ENCODE peak calls at places on chromosomes 3 and 15, in four cellular contexts. W is uterus, O is HCT116, D is cardiac muscle cell. F is an unnamed sample. For H3K36me3, the result is how much of the 10 kb centered on the place peaks cover.

GRCh38 chr3:50655009-50655830 is 19.5 kb upstream of the DOCK3 start:
- DNase-seq in W (no peak), O (no peak), D (no peak), F (no peak)

GRCh38 chr3:169147246-169148008 is 516.1 kb downstream of the MECOM start:
- DNase-seq in W (no peak), O (no peak), D (peak), F (no peak)

GRCh38 chr15:69873807-69874206 is 223.9 kb downstream of the TLE3 start:
- DNase-seq in W (no peak), O (no peak), D (no peak), F (no peak)

GRCh38 chr3:128270559-128271492 is 117.5 kb downstream of the EEFSEC start:
- DNase-seq in W (no peak), O (no peak), D (peak), F (peak)

GRCh38 chr3:66561374-66561773 is 60.6 kb upstream of the LRIG1 start:
- DNase-seq in W (no peak), O (no peak), D (no peak), F (no peak)

GRCh38 chr15:73940061-73940981 is 14.1 kb downstream of the LOXL1 start:
- DNase-seq in W (no peak), O (no peak), D (peak), F (no peak)

GRCh38 chr3:169348981-169349942 is 314.2 kb downstream of the MECOM start:
- DNase-seq in W (no peak), O (no peak), D (peak), F (no peak)

GRCh38 chr15:62786123-62786825 is 256.3 kb upstream of the TPM1 start:
- DNase-seq in W (no peak), O (no peak), D (no peak), F (no peak)

GRCh38 chr3:66675383-66675782 is 174.6 kb upstream of the LRIG1 start:
- DNase-seq in W (no peak), O (no peak), D (peak), F (no peak)

GRCh38 chr15:77186518-77187095 is 115.7 kb upstream of the TSPAN3 start:
- DNase-seq in W (no peak), O (peak), D (peak), F (no peak)

GRCh38 chr15:96418146-96418545 is 87.6 kb downstream of the NR2F2 start:
- DNase-seq in W (no peak), O (no peak), D (no peak), F (no peak)

GRCh38 chr3:196501316-196502064 is 2.1 kb downstream of the RNF168 start:
- DNase-seq in W (no peak), O (no peak), D (peak), F (no peak)

GRCh38 chr3:154334973-154335420 is 10.7 kb upstream of the DHX36 start:
- DNase-seq in W (no peak), O (no peak), D (peak), F (no peak)

GRCh38 chr3:107222927-107223326 is 154.3 kb upstream of the CCDC54 start:
- DNase-seq in W (no peak), O (no peak), D (peak), F (no peak)

GRCh38 chr15:42102646-42103235 is 8.4 kb upstream of the PLA2G4D start:
- DNase-seq in W (no peak), O (no peak), D (peak), F (no peak)

GRCh38 chr3:123071146-123071545 is 4.3 kb downstream of the PDIA5 start:
- DNase-seq in W (no peak), O (no peak), D (peak), F (no peak)

GRCh38 chr3:177451940-177452484 is 254.7 kb upstream of the TBL1XR1 start:
- DNase-seq in W (no peak), O (no peak), D (peak), F (no peak)

GRCh38 chr3:71219744-71220638 is 363.5 kb downstream of the FOXP1 start:
- DNase-seq in W (no peak), O (no peak), D (no peak), F (no peak)

GRCh38 chr15:68791431-68792283 is 29.0 kb downstream of the ANP32A start:
- DNase-seq in W (no peak), O (no peak), D (no peak), F (no peak)

GRCh38 chr15:52464478-52464877 is 64.2 kb downstream of the MYO5A start:
- DNase-seq in W (no peak), O (no peak), D (no peak), F (no peak)

GRCh38 chr3:90080988-90081387 is 973.6 kb downstream of the EPHA3 start:
- DNase-seq in W (no peak), O (no peak), D (no peak), F (no peak)

GRCh38 chr3:134449277-134449676 is 36.5 kb downstream of the ANAPC13 start:
- DNase-seq in W (peak), O (no peak), D (peak), F (no peak)

GRCh38 chr3:51304230-51304629 is 80.9 kb upstream of the MANF start:
- DNase-seq in W (no peak), O (no peak), D (no peak), F (no peak)

GRCh38 chr3:12198301-12198700 is 39.6 kb upstream of the TIMP4 start:
- DNase-seq in W (no peak), O (no peak), D (peak), F (no peak)

GRCh38 chr3:190877925-190878324 is 15.4 kb upstream of the GMNC start:
- DNase-seq in W (no peak), O (no peak), D (no peak), F (no peak)

GRCh38 chr3:197002701-197003454 is 26.7 kb downstream of the MELTF start:
- DNase-seq in W (peak), O (peak), D (peak), F (no peak)

GRCh38 chr3:30308131-30308530 is 298.3 kb upstream of the TGFBR2 start:
- DNase-seq in W (no peak), O (no peak), D (peak), F (no peak)

GRCh38 chr3:130276203-130276803 is 69.2 kb upstream of the COL6A5 start:
- DNase-seq in W (no peak), O (peak), D (peak), F (no peak)

GRCh38 chr3:35198857-35199256 is 440.5 kb upstream of the ARPP21 start:
- DNase-seq in W (no peak), O (no peak), D (no peak), F (no peak)

GRCh38 chr3:71694358-71694999 is 30.7 kb downstream of the EIF4E3 start:
- DNase-seq in W (no peak), O (no peak), D (peak), F (no peak)

GRCh38 chr3:183224581-183224980 is 28.5 kb upstream of the B3GNT5 start:
- DNase-seq in W (no peak), O (no peak), D (no peak), F (no peak)

GRCh38 chr3:125123906-125124305 is 68.1 kb upstream of the HEG1 start:
- DNase-seq in W (no peak), O (no peak), D (peak), F (no peak)

GRCh38 chr3:142962520-142963265 is 781 bp downstream of the PAQR9 start:
- DNase-seq in W (no peak), O (no peak), D (no peak), F (no peak)

GRCh38 chr3:41126961-41127360 is 72.3 kb upstream of the CTNNB1 start:
- DNase-seq in W (no peak), O (no peak), D (no peak), F (peak)

GRCh38 chr3:174358252-174358651 is 500.9 kb upstream of the NAALADL2 start:
- DNase-seq in W (no peak), O (no peak), D (no peak), F (no peak)

GRCh38 chr15:31358957-31359721 is 32.5 kb downstream of the KLF13 start:
- DNase-seq in W (no peak), O (no peak), D (no peak), F (no peak)
- H3K4me3 ChIP-seq in W (no peak), O (no peak), D (no peak), F (no peak)

DNA sequence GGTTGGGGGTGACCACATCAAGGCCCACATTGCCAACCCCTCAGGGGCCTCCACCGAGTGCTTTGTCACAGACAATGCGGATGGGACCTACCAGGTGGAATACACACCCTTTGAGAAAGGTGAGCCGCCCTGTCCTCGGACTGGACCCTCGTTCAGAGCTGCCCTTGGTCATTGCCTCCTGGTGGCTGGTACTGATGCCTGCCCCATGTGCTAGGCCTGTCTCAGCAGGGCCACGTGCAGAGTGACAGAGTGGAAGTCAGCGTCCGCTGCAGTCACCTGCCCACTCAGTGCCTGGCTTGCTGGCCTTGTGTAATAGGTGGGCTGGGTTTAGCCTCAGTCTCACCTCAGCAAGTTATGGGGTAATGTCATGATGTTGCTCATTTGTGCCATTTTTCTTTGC is 86.4 kb downstream of the DNASE1L3 start:
- DNase-seq in W (no peak), O (no peak), D (no peak), F (no peak)
- H3K36me3 ChIP-seq in W (under half), O (under half), D (under half), F (under half)

GRCh38 chr3:194203482-194204035 is 67.6 kb downstream of the HES1 start:
- DNase-seq in W (no peak), O (no peak), D (no peak), F (no peak)
- H3K4me3 ChIP-seq in W (no peak), O (peak), D (peak), F (peak)

DNA sequence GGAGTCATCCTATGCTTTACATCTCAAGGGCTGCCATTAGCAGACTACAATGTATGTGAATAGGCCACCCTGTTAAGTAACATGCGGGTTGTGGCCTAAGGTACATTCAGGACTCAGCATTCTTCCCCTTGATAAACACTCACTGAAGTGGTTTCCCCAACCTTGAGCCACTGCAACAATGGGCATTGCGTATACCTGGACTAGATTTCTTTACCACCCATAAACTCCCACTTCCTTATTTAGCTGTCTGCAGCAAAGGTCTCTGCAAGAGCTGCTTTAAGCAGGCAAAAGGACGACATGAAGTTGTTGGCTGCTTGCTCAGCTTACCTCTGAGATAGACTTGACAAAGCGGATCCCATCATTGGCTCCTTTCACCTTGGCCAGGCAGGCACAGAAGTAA is 16.2 kb downstream of the FYCO1 start:
- DNase-seq in W (no peak), O (no peak), D (no peak), F (no peak)
- H3K36me3 ChIP-seq in W (under half), O (under half), D (under half), F (half or more)

DNA sequence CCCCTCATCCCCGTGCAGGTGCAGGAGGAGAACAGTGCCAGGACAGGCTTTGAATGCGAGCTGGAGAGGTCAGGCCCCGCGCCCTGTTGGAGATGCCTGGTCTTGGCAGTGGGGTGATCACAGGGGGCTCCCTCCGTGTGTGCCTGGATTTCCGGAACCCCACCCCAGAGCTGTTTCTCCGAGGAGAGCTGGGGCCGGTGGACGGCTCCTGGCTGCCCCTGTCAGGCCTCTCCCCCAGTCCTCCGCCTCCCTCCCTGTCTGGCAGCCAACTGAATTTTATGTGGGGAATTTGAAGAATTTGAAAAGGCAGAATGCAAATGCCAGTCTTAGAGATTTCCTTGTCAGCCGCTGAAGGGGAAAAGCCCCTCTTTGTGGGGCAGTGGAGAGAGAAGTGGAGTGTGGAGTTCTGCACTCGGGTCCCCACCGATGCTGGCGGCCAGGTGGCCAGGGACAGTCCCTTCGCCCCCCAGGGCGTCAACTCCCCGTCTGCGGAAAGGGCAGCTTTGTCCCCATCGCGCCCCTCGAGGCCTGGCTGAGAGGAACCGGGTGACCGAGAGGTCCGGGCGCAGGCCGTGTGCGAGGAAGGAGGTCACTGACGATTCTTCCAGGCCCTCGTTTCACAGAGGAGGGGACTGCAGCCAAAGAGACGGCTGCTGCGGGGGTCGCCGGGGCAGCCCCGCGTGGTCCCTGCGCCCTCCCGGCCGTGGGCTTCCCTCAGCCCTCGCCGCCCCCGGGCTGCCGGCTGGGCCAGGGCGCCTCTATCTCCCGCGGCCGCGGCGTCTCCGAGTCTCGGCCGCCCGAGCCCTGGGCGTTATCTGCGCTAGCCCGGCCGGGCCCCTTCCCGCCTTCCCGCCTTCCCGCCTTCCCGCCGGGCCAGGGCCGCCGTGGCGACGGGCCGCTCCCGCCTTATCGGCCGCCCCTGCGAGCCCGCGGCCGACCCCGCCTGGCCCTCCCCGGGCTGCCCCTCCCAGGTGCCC is 56.0 kb upstream of the LCTL start:
- DNase-seq in W (no peak), O (no peak), D (peak), F (no peak)
- H3K4me3 ChIP-seq in W (no peak), O (no peak), D (no peak), F (peak)

GRCh38 chr3:14438929-14439328 is 36.5 kb downstream of the SLC6A6 start:
- DNase-seq in W (no peak), O (no peak), D (no peak), F (no peak)

GRCh38 chr3:14435175-14436011 is 33.0 kb downstream of the SLC6A6 start:
- DNase-seq in W (no peak), O (no peak), D (peak), F (no peak)

GRCh38 chr3:14434541-14435151 is 32.2 kb downstream of the SLC6A6 start:
- DNase-seq in W (no peak), O (no peak), D (no peak), F (no peak)

GRCh38 chr3:14438262-14438661 is 35.9 kb downstream of the SLC6A6 start:
- DNase-seq in W (no peak), O (no peak), D (no peak), F (no peak)

DNA sequence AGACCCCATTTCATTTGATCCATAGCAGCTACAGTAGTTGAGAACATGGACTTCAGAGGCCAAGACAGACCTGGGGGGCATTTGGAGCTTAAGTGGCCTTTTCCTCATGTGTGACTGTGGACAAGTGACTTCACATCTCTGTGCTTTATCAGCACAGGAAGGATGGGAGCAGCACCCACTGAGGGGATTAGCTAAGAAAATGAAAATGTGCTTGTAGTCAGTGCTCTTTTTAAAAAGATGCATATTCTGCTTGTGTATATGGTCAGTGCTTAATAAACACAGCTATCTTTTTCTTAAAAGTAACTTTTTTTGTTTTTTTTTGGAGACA is 34.5 kb downstream of the SLC6A6 start:
- DNase-seq in W (no peak), O (no peak), D (no peak), F (no peak)
- H3K36me3 ChIP-seq in W (under half), O (under half), D (under half), F (under half)

GRCh38 chr3:165683947-165684346 is 153.3 kb downstream of the BCHE start:
- DNase-seq in W (no peak), O (no peak), D (no peak), F (no peak)
- H3K4me3 ChIP-seq in W (no peak), O (no peak), D (no peak), F (no peak)

GRCh38 chr15:90947577-90948357 is 6.9 kb upstream of the RCCD1 start:
- DNase-seq in W (no peak), O (no peak), D (no peak), F (no peak)
- H3K36me3 ChIP-seq in W (under half), O (under half), D (under half), F (half or more)

F was measured in vagina.